ENCODE peak calls at places on chromosomes 16 and 17, in six cellular contexts. G is colonic mucosa, L is A549, M is PC-9, V is heart left ventricle, R is testis. O is an unnamed sample.
A peak's percentile ranks its signal among the peaks of the same experiment; 100 is the strongest.

GRCh38 chr17:76469076-76469990 is 1.9 kb downstream of the AANAT start:
- DNase-seq in G (no peak), L (no peak), M (no peak), V (no peak), R (no peak), O (no peak)

GRCh38 chr16:74107795-74108610 is 188.6 kb upstream of the PSMD7 start:
- DNase-seq in G (peak; percentile 60), L (peak; percentile 70), M (peak; percentile 28), V (no peak), R (peak; percentile 41), O (no peak)

GRCh38 chr16:84519855-84520254 is 15.4 kb upstream of the MEAK7 start:
- DNase-seq in G (no peak), L (no peak), M (no peak), V (no peak), R (no peak), O (no peak)

GRCh38 chr16:24504467-24505345 is 34.7 kb upstream of the RBBP6 start:
- DNase-seq in G (peak; percentile 47), L (peak; percentile 74), M (peak; percentile 57), V (peak; percentile 40), R (peak; percentile 68), O (peak; percentile 25)

GRCh38 chr17:68599873-68600122 is 1.4 kb downstream of the FAM20A start:
- DNase-seq in G (no peak), L (no peak), M (no peak), V (no peak), R (peak; percentile 39), O (no peak)

GRCh38 chr16:3945751-3946603 is 65.5 kb upstream of the CREBBP start:
- DNase-seq in G (no peak), L (peak; percentile 71), M (peak; percentile 86), V (peak; percentile 64), R (peak; percentile 68), O (no peak)

GRCh38 chr17:15121426-15121825 is 143.7 kb downstream of the PMP22 start:
- DNase-seq in G (no peak), L (no peak), M (no peak), V (no peak), R (no peak), O (no peak)

GRCh38 chr17:76137351-76138233 is 3.5 kb downstream of the FOXJ1 start:
- DNase-seq in G (no peak), L (no peak), M (no peak), V (peak; percentile 30), R (no peak), O (no peak)

GRCh38 chr17:73901249-73901648 is 257.0 kb upstream of the SDK2 start:
- DNase-seq in G (no peak), L (no peak), M (no peak), V (no peak), R (no peak), O (no peak)

GRCh38 chr17:35256629-35257028 is 13.8 kb downstream of the SLFN5 start:
- DNase-seq in G (no peak), L (peak; percentile 84), M (peak; percentile 17), V (no peak), R (no peak), O (no peak)

GRCh38 chr16:49469930-49470451 is 96.4 kb downstream of the C16orf78 start:
- DNase-seq in G (peak; percentile 10), L (no peak), M (no peak), V (no peak), R (no peak), O (peak; percentile 8)

GRCh38 chr16:57475711-57476339 is 10.5 kb downstream of the DOK4 start:
- DNase-seq in G (no peak), L (peak; percentile 82), M (no peak), V (no peak), R (no peak), O (no peak)

GRCh38 chr17:43890240-43890639 is 17.1 kb downstream of the MPP2 start:
- DNase-seq in G (no peak), L (no peak), M (no peak), V (no peak), R (no peak), O (no peak)

GRCh38 chr16:71402674-71403073 is 39.2 kb downstream of the TLE7 start:
- DNase-seq in G (no peak), L (no peak), M (no peak), V (no peak), R (no peak), O (no peak)

GRCh38 chr17:70521821-70522256 is 352.5 kb downstream of the KCNJ2 start:
- DNase-seq in G (peak; percentile 38), L (no peak), M (no peak), V (peak; percentile 69), R (peak; percentile 57), O (no peak)

GRCh38 chr16:2473425-2473926 is 1.5 kb upstream of the TBC1D24 start:
- DNase-seq in G (no peak), L (no peak), M (peak; percentile 43), V (no peak), R (no peak), O (no peak)

GRCh38 chr16:50272687-50273381 is 6.5 kb downstream of the ADCY7 start:
- DNase-seq in G (no peak), L (no peak), M (no peak), V (peak; percentile 21), R (no peak), O (no peak)

GRCh38 chr17:31274252-31274651 is 22.8 kb downstream of the OMG start:
- DNase-seq in G (no peak), L (peak; percentile 27), M (no peak), V (no peak), R (no peak), O (no peak)

GRCh38 chr17:82100502-82101298 is 2.7 kb upstream of the FASN start:
- DNase-seq in G (no peak), L (no peak), M (no peak), V (no peak), R (no peak), O (peak; percentile 18)

GRCh38 chr17:10116676-10117075 is 81.7 kb downstream of the GAS7 start:
- DNase-seq in G (no peak), L (no peak), M (no peak), V (no peak), R (no peak), O (no peak)

GRCh38 chr16:73171380-73171779 is 123.5 kb upstream of the ZFHX3 start:
- DNase-seq in G (no peak), L (no peak), M (no peak), V (no peak), R (no peak), O (no peak)

GRCh38 chr16:15526731-15527130 is 92.3 kb downstream of the BMERB1 start:
- DNase-seq in G (no peak), L (no peak), M (no peak), V (no peak), R (no peak), O (no peak)

GRCh38 chr16:15529673-15530072 is 95.3 kb downstream of the BMERB1 start:
- DNase-seq in G (no peak), L (no peak), M (no peak), V (no peak), R (peak; percentile 61), O (no peak)

GRCh38 chr16:15532825-15533224 is 98.4 kb downstream of the BMERB1 start:
- DNase-seq in G (no peak), L (no peak), M (no peak), V (no peak), R (no peak), O (no peak)

GRCh38 chr16:15533386-15533785 is 99.0 kb downstream of the BMERB1 start:
- DNase-seq in G (no peak), L (no peak), M (no peak), V (no peak), R (no peak), O (no peak)

GRCh38 chr16:15530085-15530484 is 95.7 kb downstream of the BMERB1 start:
- DNase-seq in G (no peak), L (no peak), M (no peak), V (no peak), R (no peak), O (no peak)
- H3K27ac ChIP-seq in G (no peak overlapping the region), L (no peak overlapping the region), M (no peak overlapping the region), V (no peak overlapping the region), R (no peak overlapping the region), O (no peak overlapping the region)

GRCh38 chr17:8122923-8123694 is 797 bp downstream of the HES7 start:
- DNase-seq in G (peak; percentile 53), L (peak; percentile 52), M (peak; percentile 22), V (no peak), R (no peak), O (peak; percentile 28)
- H3K4me3 ChIP-seq in G (peak overlapping the region; percentile 50), L (peak overlapping the region; percentile 56), M (peak overlapping the region; percentile 81), V (peak overlapping the region; percentile 63), R (peak overlapping the region; percentile 54), O (peak overlapping the region; percentile 43)

GRCh38 chr17:64160378-64160777 is 30.4 kb upstream of the ERN1 start:
- DNase-seq in G (no peak), L (no peak), M (no peak), V (no peak), R (no peak), O (no peak)

GRCh38 chr17:64156670-64157069 is 26.7 kb upstream of the ERN1 start:
- DNase-seq in G (no peak), L (no peak), M (no peak), V (no peak), R (no peak), O (no peak)

GRCh38 chr17:64159051-64159590 is 29.2 kb upstream of the ERN1 start:
- DNase-seq in G (no peak), L (no peak), M (peak; percentile 52), V (no peak), R (no peak), O (no peak)

GRCh38 chr17:64157669-64158180 is 27.8 kb upstream of the ERN1 start:
- DNase-seq in G (no peak), L (no peak), M (no peak), V (no peak), R (no peak), O (no peak)

DNA sequence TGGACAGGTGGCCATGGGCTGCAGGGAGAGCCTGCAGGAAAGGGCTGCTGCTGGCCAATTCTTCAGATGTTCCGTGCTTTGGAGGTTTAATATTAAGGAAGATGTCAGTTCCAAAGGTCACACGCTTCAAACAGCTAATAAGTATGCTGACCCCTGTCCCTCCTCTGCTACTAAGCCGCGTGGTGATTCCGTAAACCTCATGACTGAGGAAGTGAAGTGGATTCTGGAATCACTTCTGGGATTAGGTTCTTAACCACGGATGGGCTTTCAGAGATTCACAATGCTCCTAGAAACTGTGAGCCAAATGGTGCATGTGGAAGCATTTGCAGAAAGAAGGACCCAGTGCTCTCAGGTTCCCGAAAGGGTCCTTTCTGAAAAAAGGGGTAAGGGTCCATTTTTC is 28.5 kb upstream of the ERN1 start:
- DNase-seq in G (no peak), L (no peak), M (no peak), V (no peak), R (no peak), O (no peak)
- TF ChIP-seq CTCF in G (no peak), L (no peak), M (no peak), V (no peak), R (no peak), O (no peak)

GRCh38 chr16:11581677-11582076 is 5.0 kb downstream of the LITAF start:
- DNase-seq in G (no peak), L (no peak), M (no peak), V (no peak), R (no peak), O (no peak)

GRCh38 chr16:11583889-11584565 is 2.7 kb downstream of the LITAF start:
- DNase-seq in G (peak; percentile 79), L (peak; percentile 69), M (no peak), V (no peak), R (no peak), O (no peak)

GRCh38 chr16:11583171-11583570 is 3.5 kb downstream of the LITAF start:
- DNase-seq in G (no peak), L (no peak), M (no peak), V (no peak), R (no peak), O (peak; percentile 63)

GRCh38 chr16:11582157-11582814 is 4.4 kb downstream of the LITAF start:
- DNase-seq in G (no peak), L (no peak), M (no peak), V (no peak), R (no peak), O (no peak)

GRCh38 chr16:11580451-11581086 is 6.2 kb downstream of the LITAF start:
- DNase-seq in G (no peak), L (no peak), M (no peak), V (no peak), R (no peak), O (no peak)
- H3K27ac ChIP-seq in G (no peak overlapping the region), L (no peak overlapping the region), M (no peak overlapping the region), V (no peak overlapping the region), R (no peak overlapping the region), O (no peak overlapping the region)

O was measured in uterus.